ENCODE peak calls at places on chromosomes 11 and 22, in six cellular contexts. N is SK-N-SH, T is HepG2, G is H1, O is K562, L is GM12878. U is an unnamed sample. For H3K27me3, the result is how much of the 10 kb centered on the place peaks cover.

GRCh38 chr11:93573184-93573583 is 30.0 kb upstream of the SMCO4 start:
- DNase-seq in T (no peak), G (no peak), N (no peak), O (no peak), L (no peak), U (peak)

GRCh38 chr11:27239305-27239942 is 123.6 kb downstream of the CCDC34 start:
- DNase-seq in N (no peak), L (no peak), T (no peak), G (no peak), O (no peak), U (no peak)

GRCh38 chr11:66359662-66360087 is 11.9 kb downstream of the SLC29A2 start:
- DNase-seq in N (no peak), T (no peak), O (peak), L (no peak), G (no peak), U (no peak)

GRCh38 chr11:92440701-92441338 is 216.2 kb downstream of the FAT3 start:
- DNase-seq in G (no peak), T (no peak), N (no peak), O (no peak), L (no peak), U (no peak)

GRCh38 chr11:70493089-70493474 is 94.8 kb downstream of the CTTN start:
- DNase-seq in T (no peak), L (no peak), O (no peak), G (no peak), N (no peak), U (no peak)

GRCh38 chr11:7571640-7572000 is 57.8 kb downstream of the PPFIBP2 start:
- DNase-seq in O (peak), L (no peak), G (peak), N (peak), T (peak), U (no peak)

GRCh38 chr22:29259253-29259899 is 8.4 kb downstream of the RHBDD3 start:
- DNase-seq in G (no peak), L (no peak), N (peak), T (no peak), O (no peak), U (no peak)

GRCh38 chr11:32343325-32344008 is 91.9 kb downstream of the WT1 start:
- DNase-seq in O (no peak), L (no peak), N (no peak), T (no peak), G (no peak), U (no peak)

GRCh38 chr11:832529-833113 is at the start of gene CD151:
- DNase-seq in N (peak), T (no peak), O (peak), L (no peak), G (no peak), U (no peak)

GRCh38 chr22:19680911-19681862 is 33.1 kb upstream of the SEPTIN5 start:
- DNase-seq in L (no peak), N (no peak), O (no peak), T (no peak), G (no peak), U (no peak)

GRCh38 chr11:60211206-60211605 is 28.3 kb upstream of the MS4A6A start:
- DNase-seq in N (no peak), G (no peak), O (no peak), L (no peak), T (no peak), U (no peak)

GRCh38 chr11:111367411-111368284 is 11.4 kb downstream of the POU2AF1 start:
- DNase-seq in N (no peak), T (no peak), O (no peak), G (no peak), L (peak), U (no peak)

GRCh38 chr11:105610796-105611361 is 1.0 kb downstream of the GRIA4 start:
- DNase-seq in N (no peak), O (no peak), G (no peak), L (no peak), T (no peak), U (no peak)

GRCh38 chr22:31122532-31123291 is at the start of gene INPP5J:
- DNase-seq in T (peak), N (peak), L (no peak), O (no peak), G (no peak), U (no peak)

GRCh38 chr11:110531056-110531756 is 101.5 kb downstream of the FDX1 start:
- DNase-seq in L (no peak), N (no peak), G (no peak), T (no peak), O (no peak), U (no peak)

GRCh38 chr22:39174498-39175120 is 22.1 kb upstream of the CBX7 start:
- DNase-seq in L (no peak), N (peak), O (no peak), G (peak), T (peak), U (no peak)

GRCh38 chr11:125207866-125208425 is 43.4 kb downstream of the PKNOX2 start:
- DNase-seq in L (no peak), O (no peak), N (no peak), T (no peak), G (no peak), U (no peak)

GRCh38 chr11:7548659-7549283 is 35.0 kb downstream of the PPFIBP2 start:
- DNase-seq in O (peak), T (peak), G (peak), L (no peak), N (no peak), U (no peak)

GRCh38 chr11:789951-790350 is at the start of gene CEND1:
- DNase-seq in G (no peak), N (peak), L (no peak), T (no peak), O (peak), U (no peak)

GRCh38 chr22:32803020-32803758 is 1.7 kb downstream of the TIMP3 start:
- DNase-seq in L (no peak), T (no peak), N (no peak), O (no peak), G (no peak), U (no peak)

GRCh38 chr11:39724404-39724803 is 1735.0 kb downstream of the LRRC4C start:
- DNase-seq in G (no peak), L (no peak), T (no peak), O (no peak), N (peak), U (no peak)

GRCh38 chr11:68908273-68908672 is 4.6 kb downstream of the IGHMBP2 start:
- DNase-seq in T (no peak), N (no peak), L (no peak), O (no peak), G (no peak), U (no peak)

GRCh38 chr22:19055801-19056200 is 66.4 kb downstream of the DGCR2 start:
- DNase-seq in T (no peak), N (peak), O (no peak), L (no peak), G (no peak), U (no peak)

GRCh38 chr11:60305906-60306619 is 21.0 kb upstream of the MS4A6E start:
- DNase-seq in G (no peak), N (no peak), T (no peak), O (no peak), L (no peak), U (no peak)

GRCh38 chr22:30413001-30413400 is 12.6 kb upstream of the MTFP1 start:
- DNase-seq in O (no peak), G (no peak), T (no peak), L (no peak), N (no peak), U (no peak)

GRCh38 chr11:28009383-28009782 is 98.6 kb downstream of the KIF18A start:
- DNase-seq in L (no peak), G (no peak), O (no peak), T (no peak), N (no peak), U (no peak)

GRCh38 chr11:12110714-12111481 is 508 bp downstream of the MICAL2 start:
- DNase-seq in N (peak), O (no peak), T (no peak), G (no peak), L (no peak), U (peak)

GRCh38 chr11:92828576-92828975 is 140.9 kb upstream of the MTNR1B start:
- DNase-seq in N (peak), G (no peak), L (no peak), T (no peak), O (no peak), U (no peak)

GRCh38 chr11:124823512-124824376 is 23.5 kb upstream of the MSANTD2 start:
- DNase-seq in G (no peak), O (no peak), T (no peak), N (no peak), L (no peak), U (no peak)

GRCh38 chr11:45994421-45995341 is 72.2 kb downstream of the LARGE2 start:
- DNase-seq in G (no peak), N (peak), L (no peak), O (peak), T (no peak), U (no peak)

GRCh38 chr11:34194576-34195335 is 89.3 kb downstream of the NAT10 start:
- DNase-seq in O (no peak), G (no peak), N (peak), T (no peak), L (no peak), U (no peak)

GRCh38 chr22:17872491-17872890 is 98.2 kb upstream of the BID start:
- DNase-seq in G (no peak), T (no peak), O (no peak), L (no peak), N (no peak), U (no peak)

GRCh38 chr11:92880391-92880790 is 89.1 kb upstream of the MTNR1B start:
- DNase-seq in T (no peak), G (no peak), N (no peak), O (no peak), L (no peak), U (no peak)

GRCh38 chr11:92087916-92088537 is 136.6 kb upstream of the FAT3 start:
- DNase-seq in N (no peak), L (no peak), T (no peak), O (no peak), G (no peak), U (no peak)

GRCh38 chr22:21760640-21761039 is 25.0 kb upstream of the YPEL1 start:
- DNase-seq in L (no peak), N (no peak), O (no peak), T (no peak), G (no peak), U (no peak)

GRCh38 chr11:776459-777287 is 614 bp downstream of the GATD1 start:
- DNase-seq in O (peak), N (peak), T (no peak), L (no peak), G (no peak), U (peak)

GRCh38 chr11:30143098-30143705 is 87.6 kb upstream of the FSHB start:
- DNase-seq in T (peak), L (peak), N (peak), G (no peak), O (peak), U (peak)

GRCh38 chr22:29308791-29309262 is 2.4 kb downstream of the GAS2L1 start:
- DNase-seq in G (no peak), L (no peak), N (peak), O (no peak), T (no peak), U (no peak)

GRCh38 chr11:100404907-100405306 is 282.2 kb upstream of the ARHGAP42 start:
- DNase-seq in N (no peak), L (no peak), O (no peak), G (no peak), T (no peak), U (no peak)

GRCh38 chr22:36341640-36342041 is 46.1 kb downstream of the MYH9 start:
- DNase-seq in G (no peak), N (no peak), L (no peak), O (no peak), T (peak), U (no peak)

GRCh38 chr22:36336246-36337182 is 51.3 kb downstream of the MYH9 start:
- DNase-seq in L (no peak), G (no peak), T (no peak), O (no peak), N (no peak), U (no peak)

GRCh38 chr22:36337365-36338130 is 50.2 kb downstream of the MYH9 start:
- DNase-seq in O (no peak), T (no peak), L (no peak), N (no peak), G (no peak), U (no peak)

GRCh38 chr22:36340621-36341020 is 47.1 kb downstream of the MYH9 start:
- DNase-seq in L (no peak), T (peak), G (no peak), N (no peak), O (peak), U (no peak)

GRCh38 chr22:36339171-36340065 is 48.3 kb downstream of the MYH9 start:
- DNase-seq in N (no peak), O (no peak), T (no peak), L (no peak), G (no peak), U (no peak)
- H3K27me3 ChIP-seq in N (under half), O (under half), T (under half), L (under half), G (under half), U (under half)

GRCh38 chr22:46063861-46064235 is 86.5 kb upstream of the PPARA start:
- DNase-seq in G (no peak), O (no peak), N (no peak), T (no peak), L (no peak), U (no peak)

GRCh38 chr22:46061431-46062231 is 84.7 kb upstream of the WNT7B start:
- DNase-seq in G (no peak), N (peak), O (no peak), T (peak), L (no peak), U (no peak)

GRCh38 chr22:46064236-46064965 is 85.9 kb upstream of the PPARA start:
- DNase-seq in N (peak), L (no peak), O (no peak), T (no peak), G (no peak), U (no peak)

GRCh38 chr22:46062232-46062615 is 85.3 kb upstream of the WNT7B start:
- DNase-seq in T (no peak), G (no peak), L (no peak), O (no peak), N (no peak), U (no peak)

DNA sequence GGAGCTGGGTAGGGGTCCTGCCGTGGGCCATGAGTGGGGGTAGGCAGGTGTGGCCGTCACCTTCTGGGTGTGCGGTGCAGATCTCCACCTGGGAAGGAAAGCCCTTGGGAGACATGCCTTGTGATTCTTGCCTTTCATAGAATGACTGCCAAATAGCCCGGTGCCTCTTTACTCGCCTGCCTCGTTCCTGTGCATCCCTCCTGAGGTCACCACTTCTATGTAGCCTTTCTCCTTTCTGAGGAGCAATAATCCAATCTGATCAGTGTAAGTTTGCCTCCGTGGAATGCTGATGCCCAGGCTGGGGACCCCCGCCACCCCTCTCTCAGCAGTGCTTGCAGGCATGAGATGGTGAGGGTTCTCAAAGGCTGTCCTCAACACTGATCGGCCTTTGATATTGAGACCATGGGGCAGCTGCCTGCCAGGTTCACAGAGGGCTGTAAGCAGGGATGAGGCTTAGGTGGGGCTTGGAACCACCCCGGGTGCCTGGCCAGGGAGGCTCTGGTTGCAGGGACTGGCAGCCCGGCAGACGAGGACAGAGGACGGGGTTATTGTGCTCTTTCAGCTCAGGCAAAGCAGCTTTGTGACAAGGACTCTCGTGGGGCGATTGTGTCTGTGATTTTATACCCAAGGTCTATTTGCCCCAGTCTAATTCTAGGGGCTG is 86.1 kb upstream of the WNT7B start:
- DNase-seq in O (no peak), L (no peak), T (no peak), N (peak), G (no peak), U (no peak)
- TF ChIP-seq GABPA in O (no peak), L (no peak), T (no peak), N (no peak), G (no peak), U (no peak)

DNA sequence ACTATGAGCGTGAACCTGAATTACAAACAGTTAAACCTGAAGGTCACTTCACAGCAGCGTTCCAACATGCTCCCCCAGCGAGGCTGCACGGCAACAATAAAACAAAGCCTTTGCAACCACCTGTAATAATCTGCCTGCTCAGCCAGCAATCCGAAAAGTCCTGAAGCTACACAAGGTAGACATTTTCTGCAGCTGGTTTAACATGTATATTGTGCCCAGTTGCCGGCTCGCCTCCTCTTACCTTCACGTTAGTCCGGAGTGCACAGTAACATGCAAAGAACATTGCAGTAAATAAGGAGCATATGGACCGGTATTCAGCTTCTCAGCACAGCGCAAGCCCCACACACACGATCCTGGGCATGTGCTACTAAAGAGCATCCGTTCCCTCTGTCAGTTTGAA is 704.3 kb downstream of the DLG2 start:
- DNase-seq in L (no peak), G (no peak), N (no peak), T (no peak), O (no peak), U (no peak)
- H3K4me3 ChIP-seq in L (no peak), G (peak), N (no peak), T (no peak), O (no peak), U (no peak)

GRCh38 chr11:2138075-2138435 is 1.1 kb downstream of the IGF2 start:
- DNase-seq in O (no peak), G (no peak), N (peak), L (no peak), T (no peak), U (no peak)
- H3K27me3 ChIP-seq in O (under half), G (half or more), N (under half), L (under half), T (under half), U (half or more)

GRCh38 chr11:117073539-117073938 is 24.7 kb downstream of the SIK3 start:
- DNase-seq in G (no peak), T (no peak), L (no peak), O (no peak), N (no peak), U (no peak)

GRCh38 chr11:117072517-117073218 is 25.6 kb downstream of the SIK3 start:
- DNase-seq in T (peak), O (peak), G (no peak), N (no peak), L (peak), U (peak)

GRCh38 chr11:117074122-117074521 is 24.1 kb downstream of the SIK3 start:
- DNase-seq in L (no peak), T (no peak), N (no peak), G (no peak), O (peak), U (peak)

GRCh38 chr11:117070016-117070415 is 28.2 kb downstream of the SIK3 start:
- DNase-seq in T (no peak), G (no peak), O (no peak), L (no peak), N (no peak), U (peak)

DNA sequence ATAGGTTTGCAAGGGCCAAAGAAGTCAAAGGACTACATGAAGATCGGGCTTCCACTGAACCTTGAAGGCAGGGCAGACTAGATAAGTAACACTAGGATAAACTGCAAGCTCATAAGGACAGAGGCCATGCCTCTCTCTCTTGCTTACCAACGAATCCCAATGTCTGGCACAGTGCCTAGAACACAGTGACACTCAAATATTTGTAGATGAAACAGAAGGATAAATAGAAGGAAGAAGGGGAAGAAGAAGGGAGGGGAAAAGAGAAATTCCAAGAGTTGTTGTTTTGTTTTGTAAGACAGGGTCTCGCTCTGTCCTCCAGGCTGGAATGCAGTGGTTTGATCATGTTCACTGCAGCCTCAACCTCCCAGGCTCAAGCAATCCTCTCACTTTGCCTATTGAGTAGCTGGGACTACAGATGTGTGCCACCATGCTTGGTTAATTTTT is 26.9 kb downstream of the SIK3 start:
- DNase-seq in N (no peak), G (no peak), T (peak), O (peak), L (no peak), U (no peak)
- TF ChIP-seq GABPA in N (no peak), G (no peak), T (no peak), O (no peak), L (no peak), U (no peak)

DNA sequence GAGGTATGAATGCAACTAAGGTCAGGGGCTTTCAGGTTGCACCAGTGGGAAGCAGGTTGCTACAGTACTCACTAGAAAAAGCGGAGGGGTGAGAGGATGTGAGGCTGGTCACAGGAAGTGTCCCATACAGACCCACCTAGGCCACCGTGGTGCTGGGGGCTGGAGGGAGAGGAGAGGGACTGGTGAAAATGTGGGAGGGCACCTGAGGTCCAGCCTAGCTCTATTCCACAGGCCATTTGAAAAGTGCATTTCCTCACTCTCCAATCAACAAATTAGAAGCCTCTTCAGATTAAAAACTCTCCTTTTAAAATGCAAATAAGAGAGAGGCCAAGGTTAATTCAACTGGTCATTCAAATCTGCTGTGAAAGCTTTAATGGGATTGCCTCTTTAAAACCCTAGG is 38.6 kb upstream of the NCAM1 start:
- DNase-seq in L (no peak), N (no peak), T (no peak), O (no peak), G (no peak), U (no peak)
- H3K4me3 ChIP-seq in L (no peak), N (no peak), T (no peak), O (no peak), G (no peak), U (no peak)

GRCh38 chr11:16604784-16605439 is 133.5 kb upstream of the C11orf58 start:
- DNase-seq in T (no peak), G (no peak), N (peak), L (no peak), O (peak), U (peak)
- H3K27me3 ChIP-seq in T (half or more), G (half or more), N (under half), L (under half), O (under half), U (half or more)

U was measured in HL-60.